ENCODE peak calls at places on chromosomes 6 and 20, in ten cellular contexts. Q, W, L, M, Z, T, K, J, D and E are unnamed samples.

GRCh38 chr20:10963717-10964266 is 290.0 kb upstream of the JAG1 start:
- DNase-seq in K (peak; percentile 84), T (no peak), L (no peak), Z (no peak), J (peak; percentile 16), W (no peak), M (no peak), D (peak; percentile 45), Q (no peak), E (no peak)

GRCh38 chr6:97401533-97401932 is 118.5 kb upstream of the MMS22L start:
- DNase-seq in Q (no peak), L (no peak), M (no peak), K (peak; percentile 86), D (peak; percentile 89), J (peak; percentile 38), W (no peak), Z (no peak), T (no peak), E (no peak)

GRCh38 chr6:69349776-69350175 is 447.0 kb downstream of the LMBRD1 start:
- DNase-seq in T (no peak), L (no peak), D (no peak), Z (no peak), J (no peak), W (no peak), Q (no peak), K (no peak), M (peak; percentile 1), E (no peak)

GRCh38 chr20:4694076-4694475 is 27.6 kb upstream of the PRND start:
- DNase-seq in J (no peak), Q (no peak), D (no peak), K (no peak), L (no peak), W (no peak), T (no peak), Z (no peak), M (no peak), E (no peak)

GRCh38 chr6:84027340-84028183 is 6.0 kb upstream of the MRAP2 start:
- DNase-seq in Z (no peak), K (peak; percentile 49), T (no peak), L (no peak), Q (peak; percentile 86), D (no peak), M (peak; percentile 24), W (no peak), J (peak; percentile 35), E (peak; percentile 91)

GRCh38 chr6:137188855-137189254 is 15.4 kb upstream of the IL22RA2 start:
- DNase-seq in D (peak; percentile 33), W (no peak), Z (no peak), J (no peak), Q (no peak), M (no peak), L (no peak), K (no peak), T (no peak), E (no peak)

GRCh38 chr6:91164105-91164504 is 577.2 kb upstream of the MAP3K7 start:
- DNase-seq in M (no peak), D (no peak), L (no peak), Z (no peak), T (no peak), Q (no peak), J (no peak), K (no peak), W (no peak), E (no peak)

GRCh38 chr20:36645998-36646397 is at the start of gene SLA2:
- DNase-seq in W (no peak), Q (no peak), T (peak; percentile 25), J (no peak), L (no peak), K (no peak), Z (peak; percentile 70), M (no peak), D (no peak), E (no peak)

GRCh38 chr20:1802385-1803215 is 92.6 kb upstream of the SIRPA start:
- DNase-seq in T (peak; percentile 79), M (peak; percentile 77), W (peak; percentile 79), L (peak; percentile 74), J (peak; percentile 69), Q (peak; percentile 8), K (peak; percentile 71), Z (peak; percentile 42), D (peak; percentile 74), E (peak; percentile 75)

GRCh38 chr6:72350256-72350875 is 271.5 kb upstream of the KCNQ5 start:
- DNase-seq in L (no peak), J (no peak), K (no peak), T (no peak), M (no peak), Z (no peak), Q (no peak), W (no peak), D (no peak), E (no peak)

GRCh38 chr6:5457036-5457435 is 195.7 kb downstream of the FARS2 start:
- DNase-seq in D (peak; percentile 25), T (peak; percentile 77), Z (no peak), W (no peak), J (no peak), L (no peak), K (peak; percentile 29), M (no peak), Q (no peak), E (no peak)

GRCh38 chr6:96466149-96466863 is 55.3 kb upstream of the UFL1 start:
- DNase-seq in K (no peak), M (no peak), T (no peak), Q (no peak), J (no peak), Z (no peak), D (no peak), W (no peak), L (no peak), E (no peak)

GRCh38 chr6:17311595-17312311 is 30.6 kb downstream of the RBM24 start:
- DNase-seq in K (peak; percentile 74), T (peak; percentile 41), J (peak; percentile 76), W (no peak), Z (no peak), M (no peak), L (no peak), Q (no peak), D (peak; percentile 50), E (no peak)

GRCh38 chr6:5999688-6000608 is 6.8 kb downstream of the NRN1 start:
- DNase-seq in T (no peak), K (no peak), M (no peak), Q (no peak), J (no peak), W (peak; percentile 35), L (no peak), D (no peak), Z (no peak), E (no peak)

GRCh38 chr6:109381007-109381746 is 1.1 kb downstream of the CD164 start:
- DNase-seq in J (no peak), Z (no peak), K (no peak), M (peak; percentile 8), L (no peak), W (no peak), T (no peak), Q (no peak), D (no peak), E (peak; percentile 47)

GRCh38 chr6:150347845-150348244 is 21.0 kb upstream of the IYD start:
- DNase-seq in Z (no peak), K (no peak), M (no peak), L (no peak), J (no peak), T (no peak), W (no peak), Q (no peak), D (no peak), E (no peak)

GRCh38 chr6:163349001-163349680 is 65.4 kb upstream of the QKI start:
- DNase-seq in M (no peak), L (no peak), Z (no peak), K (no peak), W (no peak), Q (no peak), D (peak; percentile 30), T (no peak), J (peak; percentile 18), E (no peak)

GRCh38 chr20:15045246-15045645 is 707.8 kb upstream of the FLRT3 start:
- DNase-seq in D (peak; percentile 1), M (no peak), K (peak; percentile 78), W (no peak), T (no peak), Z (no peak), J (peak; percentile 61), Q (no peak), L (no peak), E (no peak)

GRCh38 chr6:40588480-40588879 is 1.3 kb upstream of the LRFN2 start:
- DNase-seq in D (no peak), T (no peak), K (no peak), W (no peak), Z (no peak), L (no peak), J (no peak), M (no peak), Q (no peak), E (no peak)

GRCh38 chr20:24953621-24954133 is 4.6 kb downstream of the CST7 start:
- DNase-seq in Z (no peak), T (no peak), L (peak; percentile 35), K (no peak), M (no peak), J (no peak), W (no peak), Q (no peak), D (no peak), E (no peak)

GRCh38 chr20:63498950-63499332 is at the start of gene EEF1A2:
- DNase-seq in D (no peak), T (no peak), Z (peak; percentile 62), W (no peak), L (no peak), Q (peak; percentile 50), J (no peak), K (no peak), M (peak; percentile 64), E (peak; percentile 43)

GRCh38 chr20:39264506-39265172 is 302.5 kb downstream of the DHX35 start:
- DNase-seq in K (peak; percentile 79), Z (no peak), D (peak; percentile 83), Q (peak; percentile 28), W (peak; percentile 66), J (peak; percentile 72), L (peak; percentile 54), M (peak; percentile 79), T (peak; percentile 65), E (peak; percentile 33)

GRCh38 chr6:84059082-84059481 is 25.5 kb downstream of the MRAP2 start:
- DNase-seq in D (no peak), M (no peak), W (no peak), J (no peak), Z (no peak), Q (no peak), T (no peak), L (no peak), K (no peak), E (no peak)

GRCh38 chr20:24990810-24991252 is 1.7 kb downstream of the APMAP start:
- DNase-seq in L (peak; percentile 9), K (no peak), T (no peak), M (no peak), Q (no peak), W (no peak), Z (peak; percentile 12), J (no peak), D (no peak), E (no peak)

GRCh38 chr6:156869986-156870398 is 92.8 kb downstream of the ARID1B start:
- DNase-seq in L (no peak), M (no peak), W (no peak), T (no peak), Z (no peak), J (no peak), D (no peak), K (no peak), Q (no peak), E (no peak)

GRCh38 chr6:92779758-92780157 is 639.6 kb downstream of the EPHA7 start:
- DNase-seq in M (no peak), Q (peak; percentile 42), Z (no peak), K (peak; percentile 62), D (peak; percentile 26), T (no peak), J (peak; percentile 59), W (no peak), L (no peak), E (peak; percentile 98)

GRCh38 chr20:2234788-2235187 is 61.0 kb upstream of the TGM3 start:
- DNase-seq in M (no peak), D (peak; percentile 3), Q (peak; percentile 32), Z (no peak), J (no peak), K (no peak), T (no peak), L (no peak), W (peak; percentile 44), E (no peak)

GRCh38 chr6:142192343-142192742 is 45.3 kb downstream of the VTA1 start:
- DNase-seq in L (no peak), T (no peak), M (no peak), Z (no peak), W (no peak), J (no peak), Q (no peak), D (no peak), K (no peak), E (no peak)